ENCODE peak calls at places on chromosomes 6 and 20, in five cellular contexts. L is fibroblast of lung, Y is mammary epithelial cell, H is A673, W is left lung. C is an unnamed sample.

GRCh38 chr6:98525860-98526259 is 308.5 kb upstream of the POU3F2 start:
- DNase-seq in L (no peak), Y (no peak), H (no peak), W (no peak), C (no peak)

GRCh38 chr20:16368645-16369292 is 204.5 kb downstream of the KIF16B start:
- DNase-seq in L (peak; percentile 55), Y (no peak), H (no peak), W (no peak), C (peak; percentile 32)

GRCh38 chr6:43428874-43429273 is 1.5 kb downstream of the ABCC10 start:
- DNase-seq in L (peak; percentile 8), Y (no peak), H (no peak), W (no peak), C (no peak)

GRCh38 chr6:166765234-166765541 is 138.1 kb upstream of the RPS6KA2 start:
- DNase-seq in L (no peak), Y (no peak), H (no peak), W (no peak), C (no peak)

GRCh38 chr6:1761472-1761871 is 151.8 kb downstream of the FOXC1 start:
- DNase-seq in L (no peak), Y (peak; percentile 62), H (peak; percentile 22), W (no peak), C (no peak)

GRCh38 chr6:170266061-170266825 is 24.6 kb downstream of the DLL1 start:
- DNase-seq in L (no peak), Y (no peak), H (no peak), W (no peak), C (no peak)

GRCh38 chr6:157244780-157245179 is 78.5 kb downstream of the TMEM242 start:
- DNase-seq in L (no peak), Y (no peak), H (no peak), W (no peak), C (no peak)

GRCh38 chr20:47546184-47547033 is 44.7 kb downstream of the NCOA3 start:
- DNase-seq in L (peak; percentile 95), Y (peak; percentile 51), H (no peak), W (no peak), C (peak; percentile 83)

GRCh38 chr6:170087946-170088348 is 202.9 kb downstream of the DLL1 start:
- DNase-seq in L (no peak), Y (no peak), H (no peak), W (peak; percentile 43), C (no peak)

GRCh38 chr20:32155017-32155965 is 45.8 kb downstream of the TM9SF4 start:
- DNase-seq in L (peak; percentile 75), Y (peak; percentile 92), H (peak; percentile 11), W (peak; percentile 93), C (peak; percentile 29)

GRCh38 chr6:30893001-30893591 is 8.8 kb downstream of the DDR1 start:
- DNase-seq in L (no peak), Y (no peak), H (no peak), W (no peak), C (no peak)

GRCh38 chr20:53597085-53597482 is 3.4 kb upstream of the ZNF217 start:
- DNase-seq in L (no peak), Y (no peak), H (peak; percentile 14), W (no peak), C (no peak)
- H3K4me3 ChIP-seq in L (no peak overlapping the region), Y (no peak overlapping the region), H (peak overlapping the region; percentile 79), W (no peak overlapping the region), C (no peak overlapping the region)

GRCh38 chr6:10196090-10196489 is 218.8 kb downstream of the TFAP2A start:
- DNase-seq in L (no peak), Y (no peak), H (no peak), W (no peak), C (no peak)
- TF ChIP-seq CTCF in L (no peak), Y (no peak), H (no peak), W (no peak), C (no peak)

GRCh38 chr20:58483470-58483869 is 31.7 kb downstream of the APCDD1L start:
- DNase-seq in L (no peak), Y (no peak), H (no peak), W (no peak), C (no peak)

GRCh38 chr20:58483051-58483450 is 32.1 kb downstream of the APCDD1L start:
- DNase-seq in L (no peak), Y (no peak), H (no peak), W (no peak), C (no peak)

GRCh38 chr20:58482416-58482815 is 32.8 kb downstream of the APCDD1L start:
- DNase-seq in L (peak; percentile 43), Y (no peak), H (no peak), W (no peak), C (no peak)

GRCh38 chr20:58486207-58486606 is 29.0 kb downstream of the APCDD1L start:
- DNase-seq in L (no peak), Y (no peak), H (no peak), W (no peak), C (no peak)

GRCh38 chr20:58485326-58485725 is 29.9 kb downstream of the APCDD1L start:
- DNase-seq in L (no peak), Y (no peak), H (peak; percentile 15), W (no peak), C (no peak)
- H3K9me3 ChIP-seq in L (no peaks in the 10 kb centered on the region), Y (peaks cover 6% of the 10 kb centered on the region), H (peaks cover 17% of the 10 kb centered on the region), W (peaks cover 39% of the 10 kb centered on the region), C (peaks cover 26% of the 10 kb centered on the region)

GRCh38 chr6:3090013-3090412 is 21.7 kb downstream of the RIPK1 start:
- DNase-seq in L (no peak), Y (no peak), H (peak; percentile 22), W (no peak), C (no peak)

GRCh38 chr6:3085074-3085473 is 16.8 kb downstream of the RIPK1 start:
- DNase-seq in L (no peak), Y (no peak), H (no peak), W (no peak), C (no peak)

GRCh38 chr6:3088446-3088845 is 20.2 kb downstream of the RIPK1 start:
- DNase-seq in L (peak; percentile 56), Y (peak; percentile 76), H (no peak), W (no peak), C (no peak)

GRCh38 chr6:3086282-3086946 is 18.1 kb downstream of the RIPK1 start:
- DNase-seq in L (no peak), Y (no peak), H (no peak), W (no peak), C (no peak)

GRCh38 chr6:3088853-3089445 is 20.7 kb downstream of the RIPK1 start:
- DNase-seq in L (no peak), Y (no peak), H (peak; percentile 26), W (no peak), C (no peak)
- H3K4me3 ChIP-seq in L (no peak overlapping the region), Y (no peak overlapping the region), H (no peak overlapping the region), W (no peak overlapping the region), C (no peak overlapping the region)

GRCh38 chr20:36149012-36149411 is 5.5 kb upstream of the EPB41L1 start:
- DNase-seq in L (no peak), Y (no peak), H (no peak), W (no peak), C (no peak)

GRCh38 chr20:36150847-36151539 is 3.5 kb upstream of the EPB41L1 start:
- DNase-seq in L (peak; percentile 20), Y (no peak), H (no peak), W (no peak), C (no peak)

GRCh38 chr20:36150489-36150846 is 4.1 kb upstream of the EPB41L1 start:
- DNase-seq in L (no peak), Y (no peak), H (no peak), W (no peak), C (no peak)

GRCh38 chr20:36148439-36148838 is 6.1 kb upstream of the EPB41L1 start:
- DNase-seq in L (no peak), Y (no peak), H (no peak), W (no peak), C (no peak)

DNA sequence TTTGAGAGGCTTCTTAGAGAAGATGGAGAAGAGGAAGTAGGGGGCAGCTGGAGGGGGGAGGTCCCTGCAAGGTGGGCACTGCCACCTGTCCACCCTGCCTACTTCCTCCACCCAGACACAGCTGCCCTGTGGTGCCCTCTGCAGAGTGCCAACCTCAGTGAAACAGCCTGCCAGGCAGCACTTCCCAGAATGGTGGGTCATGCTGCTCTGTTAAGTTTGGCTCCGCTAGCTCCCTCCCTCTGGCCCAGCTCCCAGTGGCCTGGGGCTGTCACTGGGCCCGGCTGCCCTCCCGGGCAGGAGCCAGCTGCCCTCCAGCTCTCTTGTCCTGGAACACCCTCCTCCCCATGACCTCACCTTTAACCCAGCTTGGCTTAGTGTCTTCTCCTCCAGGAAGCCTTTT is 5.1 kb upstream of the EPB41L1 start:
- DNase-seq in L (no peak), Y (no peak), H (no peak), W (no peak), C (no peak)
- TF ChIP-seq CTCF in L (no peak), Y (no peak), H (no peak), W (no peak), C (no peak)

GRCh38 chr20:59620860-59621485 is 16.6 kb downstream of the PHACTR3 start:
- DNase-seq in L (no peak), Y (no peak), H (peak; percentile 11), W (no peak), C (no peak)
- H3K9me3 ChIP-seq in L (no peaks in the 10 kb centered on the region), Y (no peaks in the 10 kb centered on the region), H (no peaks in the 10 kb centered on the region), W (no peaks in the 10 kb centered on the region), C (peaks cover 15% of the 10 kb centered on the region)

GRCh38 chr20:63968136-63968927 is 1.4 kb downstream of the ZNF512B start:
- DNase-seq in L (no peak), Y (no peak), H (no peak), W (no peak), C (no peak)
- H3K4me3 ChIP-seq in L (peak overlapping the region; percentile 73), Y (no peak overlapping the region), H (peak overlapping the region; percentile 73), W (peak overlapping the region; percentile 54), C (peak overlapping the region; percentile 66)

GRCh38 chr6:13280253-13280652 is 48.1 kb downstream of the TBC1D7 start:
- DNase-seq in L (no peak), Y (no peak), H (no peak), W (no peak), C (no peak)

GRCh38 chr6:13278991-13279390 is 49.3 kb downstream of the TBC1D7 start:
- DNase-seq in L (no peak), Y (no peak), H (peak; percentile 46), W (no peak), C (no peak)

GRCh38 chr6:13277231-13277630 is 51.1 kb downstream of the TBC1D7 start:
- DNase-seq in L (no peak), Y (peak; percentile 35), H (no peak), W (no peak), C (no peak)

GRCh38 chr6:13275435-13275989 is 52.8 kb downstream of the TBC1D7 start:
- DNase-seq in L (no peak), Y (no peak), H (no peak), W (no peak), C (no peak)

GRCh38 chr6:13278184-13278583 is 50.2 kb downstream of the TBC1D7 start:
- DNase-seq in L (no peak), Y (no peak), H (no peak), W (no peak), C (no peak)
- TF ChIP-seq CTCF in L (no peak), Y (peak; percentile 27), H (peak; percentile 31), W (no peak), C (no peak)

GRCh38 chr6:28980797-28981390 is 24.2 kb downstream of the ZNF311 start:
- DNase-seq in L (peak; percentile 79), Y (peak; percentile 62), H (peak; percentile 93), W (no peak), C (peak; percentile 55)

GRCh38 chr6:28980137-28980796 is 24.8 kb downstream of the ZNF311 start:
- DNase-seq in L (no peak), Y (no peak), H (no peak), W (no peak), C (no peak)

GRCh38 chr6:28978137-28978491 is 27.0 kb downstream of the ZNF311 start:
- DNase-seq in L (no peak), Y (no peak), H (no peak), W (no peak), C (no peak)

GRCh38 chr6:28978959-28979561 is 26.1 kb downstream of the ZNF311 start:
- DNase-seq in L (no peak), Y (no peak), H (no peak), W (no peak), C (no peak)

GRCh38 chr6:28979679-28980078 is 25.4 kb downstream of the ZNF311 start:
- DNase-seq in L (no peak), Y (no peak), H (no peak), W (no peak), C (no peak)
- H3K9me3 ChIP-seq in L (no peaks in the 10 kb centered on the region), Y (no peaks in the 10 kb centered on the region), H (no peaks in the 10 kb centered on the region), W (no peaks in the 10 kb centered on the region), C (peaks cover 5% of the 10 kb centered on the region)

C was measured in AG04450.